ENCODE peak calls at places on chromosomes 12 and 14, in nine cellular contexts. P is GM23338, M is heart right ventricle, U is bronchial epithelial cell, I is lower lobe of right lung, R is adrenal gland, J is thyroid gland, S is upper lobe of right lung, K is tibial artery. A is an unnamed sample. For H3K27me3, the result is how much of the 10 kb centered on the place peaks cover.

GRCh38 chr14:65949711-65950516 is 536.3 kb upstream of the CCDC196 start:
- DNase-seq in R (peak), J (peak), M (peak), P (no peak), I (peak), K (no peak), U (peak), S (peak), A (no peak)

GRCh38 chr14:91947196-91948184 is at the start of gene FBLN5:
- DNase-seq in U (peak), M (peak), J (peak), R (peak), I (peak), S (peak), P (peak), K (peak), A (peak)

GRCh38 chr12:117091758-117092510 is 7.3 kb downstream of the TESC start:
- DNase-seq in R (no peak), M (no peak), P (no peak), I (peak), U (no peak), S (no peak), K (no peak), J (no peak), A (no peak)

GRCh38 chr12:57744194-57744776 is 554 bp upstream of the TSPAN31 start:
- DNase-seq in S (peak), U (no peak), K (peak), J (peak), R (peak), P (no peak), M (peak), I (peak), A (no peak)

GRCh38 chr12:101951002-101951670 is 73.8 kb downstream of the DRAM1 start:
- DNase-seq in I (no peak), P (no peak), M (no peak), S (no peak), U (no peak), J (no peak), R (no peak), K (no peak), A (no peak)

GRCh38 chr12:8493084-8493483 is 20.2 kb upstream of the CLEC4D start:
- DNase-seq in J (no peak), I (no peak), U (no peak), M (peak), S (no peak), R (peak), K (peak), P (no peak), A (no peak)

GRCh38 chr12:87529386-87529785 is 499.8 kb downstream of the C12orf50 start:
- DNase-seq in M (no peak), U (no peak), R (no peak), P (no peak), J (no peak), I (no peak), K (no peak), S (no peak), A (no peak)

GRCh38 chr14:81169711-81170103 is 51.1 kb downstream of the GTF2A1 start:
- DNase-seq in R (peak), M (peak), I (peak), U (no peak), P (peak), S (peak), K (peak), J (peak), A (peak)

GRCh38 chr14:90607141-90607540 is 209.1 kb downstream of the TTC7B start:
- DNase-seq in R (no peak), M (no peak), K (no peak), S (peak), P (no peak), J (no peak), U (no peak), I (no peak), A (no peak)

DNA sequence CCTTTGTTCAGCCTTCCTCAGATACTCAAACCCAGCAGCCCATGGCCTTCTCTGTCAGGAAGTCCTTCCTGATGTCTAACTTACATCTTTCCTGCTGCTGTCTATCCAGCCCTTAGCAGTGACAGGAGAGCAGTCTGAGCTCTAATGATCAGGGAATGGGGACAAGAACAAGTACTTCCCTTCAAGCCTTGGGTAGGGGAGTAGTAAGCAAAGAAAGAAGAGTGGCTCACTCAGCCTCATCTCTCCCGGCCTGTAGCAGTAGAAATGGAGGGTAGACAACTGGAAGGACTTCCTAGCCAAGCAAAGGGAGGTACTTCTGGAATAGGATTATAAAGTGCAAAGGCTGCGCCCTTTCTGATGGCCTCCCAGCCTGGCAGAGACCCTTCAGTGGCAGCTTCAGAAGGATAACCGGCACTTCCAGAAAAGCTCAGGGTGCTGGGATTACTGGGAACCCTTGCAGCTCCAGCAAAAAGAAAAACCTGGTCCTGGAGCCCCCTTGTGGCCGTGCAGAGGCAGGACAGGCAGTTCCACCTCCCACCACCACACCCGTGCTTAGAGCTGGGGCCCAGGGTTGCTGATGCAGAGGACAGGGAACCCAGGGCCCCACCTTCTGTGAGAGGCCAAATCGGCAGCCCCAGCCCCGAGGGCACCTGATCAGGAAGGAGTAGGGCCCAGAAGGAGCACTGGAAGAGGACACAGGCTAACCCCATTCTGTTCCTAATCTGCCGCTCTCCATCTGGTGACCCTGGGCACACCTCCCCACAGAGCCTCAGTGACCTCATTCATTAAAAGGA is 12.4 kb upstream of the SMUG1 start:
- DNase-seq in J (peak), I (peak), R (peak), M (peak), U (no peak), K (peak), P (peak), S (peak), A (peak)
- H3K27me3 ChIP-seq in J (under half), I (under half), R (under half), M (half or more), U (under half), K (under half), P (half or more), S (under half), A (under half)

GRCh38 chr14:102926104-102926503 is 3.6 kb downstream of the AMN start:
- DNase-seq in I (peak), K (no peak), M (no peak), P (no peak), S (no peak), U (no peak), R (no peak), J (no peak), A (no peak)
- H3K27me3 ChIP-seq in I (half or more), K (half or more), M (half or more), P (half or more), S (half or more), U (under half), R (under half), J (under half), A (half or more)

GRCh38 chr12:53336137-53336785 is at the start of gene SP7:
- DNase-seq in P (peak), R (no peak), K (no peak), I (no peak), S (no peak), J (no peak), U (no peak), M (no peak), A (no peak)

GRCh38 chr12:53340398-53340797 is 4.2 kb upstream of the SP7 start:
- DNase-seq in I (no peak), U (no peak), P (no peak), S (no peak), M (no peak), K (no peak), J (no peak), R (no peak), A (no peak)

GRCh38 chr12:53337998-53338397 is 1.8 kb upstream of the SP7 start:
- DNase-seq in S (no peak), P (no peak), K (no peak), I (no peak), U (no peak), M (no peak), R (no peak), J (no peak), A (no peak)

GRCh38 chr12:53334822-53335221 is 1.3 kb downstream of the SP7 start:
- DNase-seq in P (no peak), I (no peak), U (no peak), J (no peak), S (no peak), R (no peak), K (no peak), M (no peak), A (no peak)

DNA sequence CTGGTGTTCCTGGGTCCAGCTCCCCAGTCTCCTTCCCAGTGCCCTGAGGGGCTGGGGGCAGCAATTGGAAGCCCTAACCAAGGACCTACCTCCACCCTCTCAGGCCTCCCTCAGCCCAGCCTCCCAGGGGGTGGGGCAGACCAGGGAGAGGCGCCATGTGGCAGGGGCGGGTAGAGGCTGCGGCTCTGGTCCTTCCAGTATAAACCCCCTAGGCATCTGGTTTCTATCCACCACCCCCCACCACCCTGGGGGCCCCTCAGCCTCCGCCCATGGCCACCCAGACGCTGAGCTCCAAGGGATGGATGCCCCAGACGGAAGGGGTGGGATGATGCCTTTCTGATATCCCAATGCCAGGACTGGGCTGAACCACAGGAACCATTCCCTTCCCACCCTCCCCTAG is 2.8 kb upstream of the SP7 start:
- DNase-seq in M (no peak), K (no peak), P (no peak), J (no peak), S (no peak), I (no peak), U (no peak), R (no peak), A (no peak)
- H3K27me3 ChIP-seq in M (under half), K (under half), P (under half), J (under half), S (under half), I (under half), U (under half), R (under half), A (under half)

DNA sequence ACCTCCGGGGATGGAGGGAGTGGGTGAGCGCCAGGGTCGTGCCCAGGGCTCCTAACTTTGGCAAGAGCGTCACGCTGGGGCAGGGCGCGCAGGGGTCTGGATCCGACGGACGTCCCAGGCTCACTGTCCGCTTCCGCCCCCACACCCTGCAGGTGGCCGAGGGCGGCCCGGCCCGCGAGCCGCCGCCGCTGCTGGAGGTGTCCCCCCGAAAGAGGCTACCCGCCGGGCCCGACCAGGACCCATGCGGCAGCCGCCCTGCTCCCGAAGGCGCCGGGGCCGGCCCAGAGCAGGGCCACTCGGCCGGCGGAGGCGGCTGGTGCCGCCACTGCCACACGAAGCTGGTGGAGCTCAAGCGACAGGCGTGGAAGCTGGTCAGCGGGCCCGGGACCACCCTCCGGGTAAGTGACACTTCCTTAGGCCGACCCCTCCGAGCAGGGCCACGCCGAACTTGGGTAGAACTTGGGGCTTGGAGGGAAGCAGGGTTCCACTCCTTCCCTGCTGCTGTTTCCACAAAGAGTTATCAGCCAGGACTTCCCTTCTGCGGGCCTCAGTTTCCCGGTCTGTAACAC is 588 bp downstream of the KIF26A start:
- DNase-seq in S (peak), P (no peak), K (no peak), R (peak), I (peak), J (no peak), U (no peak), M (no peak), A (no peak)
- H3K27me3 ChIP-seq in S (half or more), P (under half), K (half or more), R (under half), I (half or more), J (under half), U (under half), M (half or more), A (half or more)

A was measured in SJSA1.